ENCODE peak calls at places on chromosomes 6 and 20, in five cellular contexts. R is mesenchymal stem cell, U is IMR-90, P is neuronal stem cell, Q is keratinocyte. A is an unnamed sample.

GRCh38 chr20:51001697-51002265 is 21.1 kb downstream of the KCNG1 start:
- DNase-seq in U (no peak), Q (no peak), P (no peak), R (no peak), A (no peak)

GRCh38 chr6:32178547-32179440 is 589 bp downstream of the RNF5 start:
- DNase-seq in U (no peak), R (no peak), P (no peak), Q (no peak), A (no peak)

GRCh38 chr20:55961351-55962320 is 43.7 kb downstream of the CBLN4 start:
- DNase-seq in U (no peak), Q (no peak), P (no peak), R (no peak), A (no peak)

GRCh38 chr6:167826230-167827061 is at the start of gene AFDN:
- DNase-seq in P (peak; percentile 53), U (peak; percentile 21), R (peak; percentile 63), Q (no peak), A (peak; percentile 55)

GRCh38 chr6:35776364-35777215 is at the start of gene CLPSL2:
- DNase-seq in U (no peak), P (no peak), Q (no peak), R (no peak), A (no peak)

GRCh38 chr6:113381957-113382356 is 475.2 kb upstream of the MARCKS start:
- DNase-seq in P (no peak), R (peak; percentile 61), U (peak; percentile 75), Q (no peak), A (no peak)

GRCh38 chr6:101666256-101666655 is 272.7 kb downstream of the GRIK2 start:
- DNase-seq in P (no peak), R (no peak), U (peak; percentile 80), Q (peak; percentile 62), A (peak; percentile 96)

GRCh38 chr6:161486903-161487531 is 213.2 kb upstream of the AGPAT4 start:
- DNase-seq in P (no peak), R (no peak), Q (peak; percentile 26), U (no peak), A (peak; percentile 50)

GRCh38 chr6:42440027-42440426 is 11.7 kb downstream of the TRERF1 start:
- DNase-seq in P (no peak), R (peak; percentile 53), U (peak; percentile 26), Q (no peak), A (no peak)

GRCh38 chr20:56761393-56761792 is 132.3 kb downstream of the TFAP2C start:
- DNase-seq in U (no peak), Q (no peak), R (no peak), P (no peak), A (no peak)

GRCh38 chr20:3973705-3974104 is 41.7 kb downstream of the RNF24 start:
- DNase-seq in P (no peak), Q (no peak), U (no peak), R (no peak), A (no peak)

GRCh38 chr20:3972161-3972560 is 43.2 kb downstream of the RNF24 start:
- DNase-seq in P (no peak), Q (no peak), U (no peak), R (no peak), A (no peak)

GRCh38 chr20:3966571-3966970 is 48.8 kb downstream of the RNF24 start:
- DNase-seq in P (no peak), R (no peak), Q (no peak), U (no peak), A (no peak)

GRCh38 chr20:3971145-3971544 is 44.2 kb downstream of the RNF24 start:
- DNase-seq in P (no peak), R (no peak), Q (no peak), U (no peak), A (no peak)

DNA sequence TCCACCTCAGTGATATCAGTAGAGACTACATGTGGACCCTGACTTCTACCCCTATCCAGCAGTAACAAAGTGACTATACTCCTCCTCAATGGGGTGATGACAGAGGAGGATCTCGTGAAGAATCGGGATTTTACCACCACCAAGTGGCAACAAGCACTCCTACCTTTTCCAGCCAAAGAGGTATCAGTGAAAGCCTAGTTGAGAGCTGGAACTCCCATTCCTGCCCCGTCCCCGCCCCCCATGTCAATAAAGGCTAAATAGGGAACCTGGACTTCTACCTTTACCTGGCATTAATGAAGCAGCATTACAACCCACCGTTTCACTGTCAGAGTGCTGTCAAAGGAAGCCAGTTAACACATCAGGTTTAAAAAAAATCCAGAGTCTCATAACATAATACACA is 45.3 kb downstream of the RNF24 start:
- DNase-seq in P (no peak), Q (no peak), R (no peak), U (no peak), A (no peak)
- H3K4me3 ChIP-seq in P (no peak overlapping the region), Q (no peak overlapping the region), R (no peak overlapping the region), U (no peak overlapping the region), A (no peak overlapping the region)

GRCh38 chr6:45265246-45265645 is 62.9 kb upstream of the RUNX2 start:
- DNase-seq in P (no peak), Q (no peak), U (peak; percentile 41), R (peak; percentile 8), A (no peak)
- H3K4me2 ChIP-seq in P (no peak overlapping the region), Q (no peak overlapping the region), U (no peak overlapping the region), R (no peak overlapping the region), A (no peak overlapping the region)

GRCh38 chr20:37539956-37540455 is 12.3 kb upstream of the BLCAP start:
- DNase-seq in U (no peak), R (no peak), P (no peak), Q (no peak), A (no peak)
- H3K9me3 ChIP-seq in U (no peaks in the 10 kb centered on the region), R (no peaks in the 10 kb centered on the region), P (no peaks in the 10 kb centered on the region), Q (no peaks in the 10 kb centered on the region), A (no peaks in the 10 kb centered on the region)

GRCh38 chr20:49892260-49893216 is 22.8 kb downstream of the SPATA2 start:
- DNase-seq in R (no peak), U (no peak), P (no peak), Q (no peak), A (no peak)

GRCh38 chr20:49891486-49891885 is 23.8 kb downstream of the SPATA2 start:
- DNase-seq in U (no peak), P (no peak), Q (no peak), R (no peak), A (no peak)

GRCh38 chr20:49890651-49891361 is 24.5 kb downstream of the SPATA2 start:
- DNase-seq in U (no peak), Q (no peak), R (no peak), P (no peak), A (no peak)

GRCh38 chr20:49894073-49894470 is 21.3 kb downstream of the SPATA2 start:
- DNase-seq in U (no peak), P (no peak), Q (no peak), R (no peak), A (no peak)

DNA sequence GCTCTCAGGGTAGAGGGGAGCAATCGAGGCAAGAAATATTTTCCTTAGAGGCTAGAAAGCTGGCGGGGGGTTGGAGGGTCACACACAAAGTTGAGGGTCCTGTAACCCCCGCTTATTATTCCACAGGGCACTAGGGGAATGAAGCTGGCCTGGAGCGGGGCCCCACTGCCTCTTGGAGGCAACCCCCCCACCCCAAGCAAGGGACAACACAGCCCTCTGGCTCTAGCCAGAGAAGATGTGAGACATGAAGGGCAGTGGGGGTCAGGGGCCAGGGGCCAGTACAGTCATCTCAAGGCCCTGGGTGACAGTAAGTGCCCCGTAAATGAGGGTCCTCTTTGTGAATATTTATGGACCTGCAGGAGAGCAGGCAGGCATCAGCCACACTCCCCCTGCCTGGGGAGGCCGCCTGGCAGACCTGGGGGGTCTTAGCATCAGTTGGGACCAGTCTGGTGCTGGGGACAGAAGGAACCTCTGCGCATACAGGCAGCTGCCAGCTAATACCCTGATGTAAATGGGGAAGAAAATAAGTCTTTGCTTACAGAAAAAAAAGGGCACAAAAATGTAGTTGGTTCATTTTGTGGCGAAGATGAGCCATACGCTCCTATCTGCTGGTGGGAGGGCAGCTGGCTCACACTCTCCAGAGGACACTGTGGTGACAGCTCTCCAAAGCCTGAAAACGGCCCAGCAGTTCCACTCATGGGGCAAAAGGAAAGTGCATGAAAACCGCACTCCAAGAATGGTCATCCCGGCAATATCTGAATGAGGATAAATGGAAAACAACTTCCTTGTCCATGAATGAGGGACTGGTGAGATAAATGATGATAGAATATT is 21.9 kb downstream of the SPATA2 start:
- DNase-seq in R (no peak), P (no peak), U (peak; percentile 14), Q (no peak), A (no peak)
- H3K4me3 ChIP-seq in R (no peak overlapping the region), P (no peak overlapping the region), U (no peak overlapping the region), Q (no peak overlapping the region), A (no peak overlapping the region)

GRCh38 chr6:88548891-88549505 is 382.9 kb upstream of the CNR1 start:
- DNase-seq in Q (no peak), U (no peak), R (no peak), P (no peak), A (no peak)
- H3K4me2 ChIP-seq in Q (no peak overlapping the region), U (no peak overlapping the region), R (no peak overlapping the region), P (no peak overlapping the region), A (no peak overlapping the region)

A was measured in mammary epithelial cell.